ENCODE peak calls at places on chromosomes 11 and 22, in four cellular contexts. S is HepG2, O is A549, E is K562. W is an unnamed sample.

GRCh38 chr22:37223965-37224551 is 11.8 kb upstream of the SSTR3 start:
- DNase-seq in S (no peak), O (no peak), E (no peak), W (no peak)

GRCh38 chr11:450809-451451 is 851 bp downstream of the PTDSS2 start:
- DNase-seq in S (peak; percentile 70), O (peak; percentile 69), E (peak; percentile 60), W (no peak)

GRCh38 chr11:15201586-15201985 is 86.9 kb downstream of the INSC start:
- DNase-seq in S (no peak), O (no peak), E (no peak), W (no peak)

GRCh38 chr11:114064216-114064615 is 4.7 kb downstream of the ZBTB16 start:
- DNase-seq in S (no peak), O (no peak), E (no peak), W (no peak)

GRCh38 chr11:27315816-27316215 is 47.2 kb downstream of the CCDC34 start:
- DNase-seq in S (no peak), O (no peak), E (no peak), W (no peak)

GRCh38 chr11:75421902-75422247 is 11.1 kb downstream of the KLHL35 start:
- DNase-seq in S (no peak), O (no peak), E (no peak), W (no peak)

GRCh38 chr22:19748991-19749665 is 11.4 kb upstream of the TBX1 start:
- DNase-seq in S (no peak), O (no peak), E (no peak), W (no peak)

GRCh38 chr11:103964390-103964789 is 72.0 kb upstream of the DDI1 start:
- DNase-seq in S (no peak), O (no peak), E (no peak), W (no peak)

GRCh38 chr22:45709866-45710265 is 38.2 kb downstream of the ATXN10 start:
- DNase-seq in S (no peak), O (peak; percentile 77), E (no peak), W (no peak)

DNA sequence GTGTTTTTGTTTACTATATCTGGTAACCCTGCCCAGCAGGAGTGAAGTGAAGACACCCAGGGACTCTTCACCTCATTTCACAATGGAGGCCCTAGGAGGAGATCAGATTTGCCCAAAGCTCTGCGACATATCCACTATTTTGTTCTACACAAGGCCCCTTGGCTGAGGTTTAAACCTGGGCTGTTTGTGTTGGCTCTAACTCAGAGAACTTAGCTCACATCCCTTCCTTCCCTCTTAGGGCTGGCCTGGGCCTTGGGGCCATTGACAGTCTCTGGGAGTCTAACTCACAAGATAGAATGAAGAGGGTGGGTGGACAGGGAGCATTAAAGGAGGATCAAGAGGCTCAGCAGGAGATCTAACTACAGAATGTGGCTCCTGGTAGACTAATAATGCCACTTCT is 8.2 kb upstream of the PLA2G3 start:
- DNase-seq in S (no peak), O (no peak), E (no peak), W (no peak)
- TF ChIP-seq RNF2 in S (no peak), O (no peak), E (no peak), W (no peak)

DNA sequence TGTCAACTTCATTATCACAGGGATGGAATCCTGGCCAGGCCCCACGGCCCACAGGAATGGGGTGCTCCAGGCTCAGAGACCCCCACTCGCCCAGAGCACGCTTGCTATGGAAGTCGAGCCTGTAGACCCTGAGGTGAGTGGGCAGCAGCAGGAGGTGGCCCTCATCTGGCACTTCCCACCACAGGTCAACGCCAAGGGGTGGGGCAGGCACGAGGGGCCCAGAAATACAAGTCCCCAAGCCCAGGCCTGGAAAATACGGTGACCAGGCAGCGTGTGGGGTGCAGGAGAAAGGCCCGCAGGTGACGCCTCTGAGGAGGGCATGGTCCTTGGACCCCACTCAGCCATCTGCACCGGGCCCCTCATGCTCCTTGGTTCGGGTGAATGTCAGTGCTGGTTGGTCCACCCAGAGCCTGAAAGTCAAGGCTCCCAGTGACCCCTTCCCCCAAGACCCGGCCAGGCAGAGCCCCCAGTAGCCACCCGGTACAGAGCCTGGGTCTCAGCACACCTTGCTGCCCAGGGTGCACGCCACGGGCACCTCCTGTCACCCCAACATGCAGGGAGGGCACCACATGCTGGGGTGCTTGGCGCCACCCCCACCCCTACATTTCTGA is 2.4 kb downstream of the MOB2 start:
- DNase-seq in S (no peak), O (no peak), E (no peak), W (no peak)
- TF ChIP-seq RNF2 in S (no peak), O (no peak), E (no peak), W (no peak)

GRCh38 chr11:117547188-117547831 is 219.7 kb downstream of the CEP164 start:
- DNase-seq in S (no peak), O (no peak), E (no peak), W (no peak)
- TF ChIP-seq RNF2 in S (no peak), O (no peak), E (no peak), W (no peak)

GRCh38 chr11:22928207-22928917 is 68.1 kb upstream of the CCDC179 start:
- DNase-seq in S (no peak), O (peak; percentile 4), E (no peak), W (no peak)
- TF ChIP-seq RNF2 in S (no peak), O (no peak), E (no peak), W (no peak)

GRCh38 chr11:47589504-47590025 is 3.1 kb downstream of the FAM180B start:
- DNase-seq in S (no peak), O (no peak), E (no peak), W (no peak)
- TF ChIP-seq RNF2 in S (no peak), O (no peak), E (no peak), W (no peak)

GRCh38 chr11:32602657-32603410 is 19.2 kb downstream of the EIF3M start:
- DNase-seq in S (no peak), O (no peak), E (no peak), W (no peak)
- TF ChIP-seq RNF2 in S (no peak), O (no peak), E (no peak), W (no peak)

GRCh38 chr11:129854229-129854805 is 38.7 kb downstream of the TMEM45B start:
- DNase-seq in S (no peak), O (no peak), E (no peak), W (no peak)

GRCh38 chr11:129855086-129855485 is 39.4 kb downstream of the TMEM45B start:
- DNase-seq in S (no peak), O (no peak), E (no peak), W (no peak)

GRCh38 chr11:129852125-129852740 is 36.6 kb downstream of the TMEM45B start:
- DNase-seq in S (no peak), O (no peak), E (no peak), W (no peak)

GRCh38 chr11:129856036-129856435 is 39.3 kb downstream of the NFRKB start:
- DNase-seq in S (no peak), O (no peak), E (no peak), W (no peak)

GRCh38 chr11:129853508-129854228 is 38.0 kb downstream of the TMEM45B start:
- DNase-seq in S (peak; percentile 85), O (peak; percentile 48), E (no peak), W (no peak)
- TF ChIP-seq RNF2 in S (no peak), O (no peak), E (no peak), W (no peak)

GRCh38 chr11:64224891-64225607 is 937 bp downstream of the TRPT1 start:
- DNase-seq in S (no peak), O (no peak), E (peak; percentile 27), W (peak; percentile 61)
- TF ChIP-seq RNF2 in S (no peak), O (no peak), E (no peak), W (no peak)

GRCh38 chr11:96098511-96099241 is 174.8 kb upstream of the MTMR2 start:
- DNase-seq in S (peak; percentile 95), O (no peak), E (no peak), W (no peak)
- TF ChIP-seq RNF2 in S (no peak), O (no peak), E (no peak), W (no peak)

GRCh38 chr22:16965083-16965482 is 42.9 kb downstream of the GAB4 start:
- DNase-seq in S (no peak), O (no peak), E (no peak), W (no peak)

GRCh38 chr22:16964366-16964765 is 43.7 kb downstream of the GAB4 start:
- DNase-seq in S (no peak), O (no peak), E (no peak), W (no peak)

GRCh38 chr22:16966251-16966650 is 41.8 kb downstream of the GAB4 start:
- DNase-seq in S (no peak), O (no peak), E (no peak), W (no peak)

GRCh38 chr22:16967453-16968217 is 40.4 kb downstream of the GAB4 start:
- DNase-seq in S (no peak), O (no peak), E (no peak), W (no peak)

GRCh38 chr22:16965560-16965959 is 42.5 kb downstream of the GAB4 start:
- DNase-seq in S (no peak), O (no peak), E (no peak), W (no peak)
- TF ChIP-seq RNF2 in S (no peak), O (no peak), E (no peak), W (no peak)